ENCODE peak calls at places on chromosomes 7 and 10, in four cellular contexts. One of them, this sample, is unnamed.

GRCh38 chr10:98432330-98432729 is 14.4 kb downstream of the HPS1 start:
- DNase-seq in OCI-LY7: no peak
- DNase-seq in fibroblast of the aortic adventitia: no peak
- DNase-seq in HFF-Myc: no peak
- DNase-seq in this sample: no peak

GRCh38 chr7:132049462-132050304 is 493.3 kb upstream of the PODXL start:
- DNase-seq in OCI-LY7: peak
- DNase-seq in fibroblast of the aortic adventitia: peak
- DNase-seq in HFF-Myc: no peak
- DNase-seq in this sample: peak

GRCh38 chr10:61935085-61935484 is 33.6 kb downstream of the ARID5B start:
- DNase-seq in OCI-LY7: no peak
- DNase-seq in fibroblast of the aortic adventitia: no peak
- DNase-seq in HFF-Myc: peak
- DNase-seq in this sample: no peak

GRCh38 chr7:47389171-47389922 is 192.6 kb downstream of the TNS3 start:
- DNase-seq in OCI-LY7: no peak
- DNase-seq in fibroblast of the aortic adventitia: no peak
- DNase-seq in HFF-Myc: no peak
- DNase-seq in this sample: no peak

GRCh38 chr7:142420554-142421362 is 162.9 kb upstream of the PRSS58 start:
- DNase-seq in OCI-LY7: no peak
- DNase-seq in fibroblast of the aortic adventitia: peak
- DNase-seq in HFF-Myc: no peak
- DNase-seq in this sample: peak

GRCh38 chr7:98133181-98133580 is 26.5 kb downstream of the LMTK2 start:
- DNase-seq in OCI-LY7: peak
- DNase-seq in fibroblast of the aortic adventitia: no peak
- DNase-seq in HFF-Myc: no peak
- DNase-seq in this sample: peak

GRCh38 chr10:17643339-17643754 is 604 bp upstream of the STAM start:
- DNase-seq in OCI-LY7: no peak
- DNase-seq in fibroblast of the aortic adventitia: no peak
- DNase-seq in HFF-Myc: no peak
- DNase-seq in this sample: peak

GRCh38 chr10:16597656-16598055 is 76.0 kb upstream of the C1QL3 start:
- DNase-seq in OCI-LY7: no peak
- DNase-seq in fibroblast of the aortic adventitia: no peak
- DNase-seq in HFF-Myc: peak
- DNase-seq in this sample: peak

GRCh38 chr7:103065666-103066065 is 8.9 kb downstream of the FBXL13 start:
- DNase-seq in OCI-LY7: peak
- DNase-seq in fibroblast of the aortic adventitia: peak
- DNase-seq in HFF-Myc: peak
- DNase-seq in this sample: peak

GRCh38 chr10:44308935-44309334 is 76.0 kb downstream of the CXCL12 start:
- DNase-seq in OCI-LY7: no peak
- DNase-seq in fibroblast of the aortic adventitia: no peak
- DNase-seq in HFF-Myc: no peak
- DNase-seq in this sample: no peak

GRCh38 chr7:7595451-7595850 is 28.8 kb downstream of the MIOS start:
- DNase-seq in OCI-LY7: peak
- DNase-seq in fibroblast of the aortic adventitia: peak
- DNase-seq in HFF-Myc: no peak
- DNase-seq in this sample: peak

GRCh38 chr7:22696672-22697071 is 30.3 kb upstream of the IL6 start:
- DNase-seq in OCI-LY7: no peak
- DNase-seq in fibroblast of the aortic adventitia: peak
- DNase-seq in HFF-Myc: no peak
- DNase-seq in this sample: peak

GRCh38 chr7:122463631-122464030 is 159.1 kb upstream of the FEZF1 start:
- DNase-seq in OCI-LY7: no peak
- DNase-seq in fibroblast of the aortic adventitia: peak
- DNase-seq in HFF-Myc: no peak
- DNase-seq in this sample: no peak

GRCh38 chr7:25989140-25989705 is 162.8 kb upstream of the NFE2L3 start:
- DNase-seq in OCI-LY7: no peak
- DNase-seq in fibroblast of the aortic adventitia: no peak
- DNase-seq in HFF-Myc: no peak
- DNase-seq in this sample: no peak

GRCh38 chr7:26151096-26151495 is 902 bp upstream of the NFE2L3 start:
- DNase-seq in OCI-LY7: no peak
- DNase-seq in fibroblast of the aortic adventitia: no peak
- DNase-seq in HFF-Myc: no peak
- DNase-seq in this sample: no peak

GRCh38 chr10:34364253-34365037 is 450.7 kb downstream of the PARD3 start:
- DNase-seq in OCI-LY7: no peak
- DNase-seq in fibroblast of the aortic adventitia: peak
- DNase-seq in HFF-Myc: no peak
- DNase-seq in this sample: no peak

GRCh38 chr7:112452102-112452888 is 2.0 kb downstream of the IFRD1 start:
- DNase-seq in OCI-LY7: peak
- DNase-seq in fibroblast of the aortic adventitia: peak
- DNase-seq in HFF-Myc: no peak
- DNase-seq in this sample: peak

GRCh38 chr10:110162749-110163148 is 44.7 kb upstream of the MXI1 start:
- DNase-seq in OCI-LY7: no peak
- DNase-seq in fibroblast of the aortic adventitia: no peak
- DNase-seq in HFF-Myc: no peak
- DNase-seq in this sample: no peak

GRCh38 chr10:97428572-97428981 is 2.6 kb downstream of the PGAM1 start:
- DNase-seq in OCI-LY7: no peak
- DNase-seq in fibroblast of the aortic adventitia: peak
- DNase-seq in HFF-Myc: no peak
- DNase-seq in this sample: no peak

GRCh38 chr7:23696916-23697441 is 13.0 kb upstream of the STK31 start:
- DNase-seq in OCI-LY7: peak
- DNase-seq in fibroblast of the aortic adventitia: peak
- DNase-seq in HFF-Myc: peak
- DNase-seq in this sample: peak

GRCh38 chr10:5534051-5534821 is 9.5 kb downstream of the CALML3 start:
- DNase-seq in OCI-LY7: no peak
- DNase-seq in fibroblast of the aortic adventitia: peak
- DNase-seq in HFF-Myc: no peak
- DNase-seq in this sample: peak

GRCh38 chr10:49173848-49174247 is 14.3 kb downstream of the TMEM273 start:
- DNase-seq in OCI-LY7: no peak
- DNase-seq in fibroblast of the aortic adventitia: no peak
- DNase-seq in HFF-Myc: no peak
- DNase-seq in this sample: no peak

GRCh38 chr10:124474502-124475070 is 13.0 kb downstream of the LHPP start:
- DNase-seq in OCI-LY7: no peak
- DNase-seq in fibroblast of the aortic adventitia: no peak
- DNase-seq in HFF-Myc: no peak
- DNase-seq in this sample: no peak

GRCh38 chr7:45920543-45921380 is at the start of gene IGFBP3:
- DNase-seq in OCI-LY7: no peak
- DNase-seq in fibroblast of the aortic adventitia: peak
- DNase-seq in HFF-Myc: no peak
- DNase-seq in this sample: peak

GRCh38 chr10:126011995-126012394 is 115.6 kb downstream of the FANK1 start:
- DNase-seq in OCI-LY7: no peak
- DNase-seq in fibroblast of the aortic adventitia: no peak
- DNase-seq in HFF-Myc: no peak
- DNase-seq in this sample: no peak

GRCh38 chr10:8677642-8678041 is 623.2 kb downstream of the GATA3 start:
- DNase-seq in OCI-LY7: no peak
- DNase-seq in fibroblast of the aortic adventitia: no peak
- DNase-seq in HFF-Myc: no peak
- DNase-seq in this sample: no peak

GRCh38 chr10:70695241-70696030 is 23.1 kb downstream of the ADAMTS14 start:
- DNase-seq in OCI-LY7: no peak
- DNase-seq in fibroblast of the aortic adventitia: peak
- DNase-seq in HFF-Myc: no peak
- DNase-seq in this sample: no peak

GRCh38 chr10:9076066-9076465 is 1021.6 kb downstream of the GATA3 start:
- DNase-seq in OCI-LY7: no peak
- DNase-seq in fibroblast of the aortic adventitia: no peak
- DNase-seq in HFF-Myc: no peak
- DNase-seq in this sample: no peak

GRCh38 chr10:14659626-14660196 is 115.0 kb downstream of the FAM107B start:
- DNase-seq in OCI-LY7: peak
- DNase-seq in fibroblast of the aortic adventitia: no peak
- DNase-seq in HFF-Myc: no peak
- DNase-seq in this sample: no peak
- H3K4me3 ChIP-seq in OCI-LY7: peak
- H3K4me3 ChIP-seq in fibroblast of the aortic adventitia: no peak
- H3K4me3 ChIP-seq in HFF-Myc: no peak
- H3K4me3 ChIP-seq in this sample: no peak

GRCh38 chr10:75100764-75101291 is 10.6 kb upstream of the SAMD8 start:
- DNase-seq in OCI-LY7: no peak
- DNase-seq in fibroblast of the aortic adventitia: no peak
- DNase-seq in HFF-Myc: no peak
- DNase-seq in this sample: no peak
- TF ChIP-seq CTCF in OCI-LY7: no peak
- TF ChIP-seq CTCF in fibroblast of the aortic adventitia: no peak
- TF ChIP-seq CTCF in HFF-Myc: no peak
- TF ChIP-seq CTCF in this sample: no peak

GRCh38 chr7:29565634-29565981 is 2.0 kb downstream of the PRR15 start:
- DNase-seq in OCI-LY7: no peak
- DNase-seq in fibroblast of the aortic adventitia: no peak
- DNase-seq in HFF-Myc: no peak
- DNase-seq in this sample: no peak
- H3K4me3 ChIP-seq in OCI-LY7: no peak
- H3K4me3 ChIP-seq in fibroblast of the aortic adventitia: peak
- H3K4me3 ChIP-seq in HFF-Myc: peak
- H3K4me3 ChIP-seq in this sample: peak

GRCh38 chr7:106367664-106368063 is 82.9 kb upstream of the NAMPT start:
- DNase-seq in OCI-LY7: no peak
- DNase-seq in fibroblast of the aortic adventitia: no peak
- DNase-seq in HFF-Myc: no peak
- DNase-seq in this sample: no peak

GRCh38 chr7:106365252-106366005 is 80.6 kb upstream of the NAMPT start:
- DNase-seq in OCI-LY7: no peak
- DNase-seq in fibroblast of the aortic adventitia: peak
- DNase-seq in HFF-Myc: no peak
- DNase-seq in this sample: peak

GRCh38 chr7:106369349-106369748 is 84.6 kb upstream of the NAMPT start:
- DNase-seq in OCI-LY7: no peak
- DNase-seq in fibroblast of the aortic adventitia: peak
- DNase-seq in HFF-Myc: peak
- DNase-seq in this sample: peak

GRCh38 chr7:106369816-106370215 is 85.0 kb upstream of the NAMPT start:
- DNase-seq in OCI-LY7: no peak
- DNase-seq in fibroblast of the aortic adventitia: peak
- DNase-seq in HFF-Myc: no peak
- DNase-seq in this sample: no peak

GRCh38 chr7:106367018-106367420 is 82.2 kb upstream of the NAMPT start:
- DNase-seq in OCI-LY7: peak
- DNase-seq in fibroblast of the aortic adventitia: peak
- DNase-seq in HFF-Myc: no peak
- DNase-seq in this sample: peak
- TF ChIP-seq CTCF in OCI-LY7: peak
- TF ChIP-seq CTCF in fibroblast of the aortic adventitia: peak
- TF ChIP-seq CTCF in HFF-Myc: peak
- TF ChIP-seq CTCF in this sample: peak